ENCODE peak calls at places on chromosomes 11 and 22, in five cellular contexts. W, J, T, D and E are unnamed samples.

GRCh38 chr11:123064268-123064657 is 2.3 kb upstream of the HSPA8 start:
- DNase-seq in T (no peak), W (peak; percentile 4), D (no peak), J (no peak), E (no peak)

GRCh38 chr11:19832901-19833300 is 120.3 kb downstream of the NAV2 start:
- DNase-seq in W (no peak), T (no peak), D (no peak), J (no peak), E (peak; percentile 80)

GRCh38 chr11:85935751-85936150 is 80.6 kb downstream of the CCDC83 start:
- DNase-seq in T (no peak), D (no peak), J (no peak), W (no peak), E (no peak)

GRCh38 chr11:102981324-102981910 is 25.9 kb upstream of the MMP13 start:
- DNase-seq in W (no peak), T (no peak), J (peak; percentile 44), D (no peak), E (no peak)

GRCh38 chr22:29002603-29003002 is 59.0 kb downstream of the C22orf31 start:
- DNase-seq in J (no peak), T (peak; percentile 53), D (no peak), W (no peak), E (no peak)

GRCh38 chr11:86230196-86230813 is 14.2 kb upstream of the EED start:
- DNase-seq in W (no peak), T (no peak), D (no peak), J (no peak), E (no peak)

GRCh38 chr22:38613588-38613987 is 42.6 kb downstream of the FAM227A start:
- DNase-seq in D (no peak), J (no peak), W (no peak), T (no peak), E (no peak)

GRCh38 chr22:35540600-35541253 is at the start of gene RASD2:
- DNase-seq in W (peak; percentile 61), J (peak; percentile 69), T (peak; percentile 61), D (no peak), E (no peak)

GRCh38 chr11:9796276-9796675 is 132.4 kb downstream of the SWAP70 start:
- DNase-seq in T (no peak), D (no peak), W (no peak), J (no peak), E (no peak)

GRCh38 chr11:78660451-78660850 is 85.8 kb upstream of the NARS2 start:
- DNase-seq in J (no peak), W (no peak), T (no peak), D (peak; percentile 45), E (no peak)

GRCh38 chr11:23540101-23540561 is 679.9 kb upstream of the CCDC179 start:
- DNase-seq in T (no peak), D (no peak), J (peak; percentile 60), W (no peak), E (peak; percentile 12)

GRCh38 chr22:44424867-44425351 is 73.1 kb downstream of the RTL6 start:
- DNase-seq in W (no peak), T (no peak), J (no peak), D (peak; percentile 65), E (no peak)

GRCh38 chr11:112085822-112086421 is 634 bp downstream of the TIMM8B start:
- DNase-seq in W (no peak), D (no peak), J (no peak), T (no peak), E (no peak)

GRCh38 chr11:13772223-13773046 is 104.0 kb downstream of the FAR1 start:
- DNase-seq in W (no peak), T (no peak), J (peak; percentile 81), D (no peak), E (peak; percentile 24)

GRCh38 chr11:33065445-33066178 is 26.2 kb downstream of the TCP11L1 start:
- DNase-seq in D (peak; percentile 89), T (peak; percentile 63), J (peak; percentile 86), W (peak; percentile 85), E (peak; percentile 10)

GRCh38 chr22:38956551-38956950 is 858 bp upstream of the APOBEC3A start:
- DNase-seq in D (no peak), T (no peak), W (no peak), J (no peak), E (no peak)

GRCh38 chr11:10459029-10459970 is 4.2 kb downstream of the AMPD3 start:
- DNase-seq in D (peak; percentile 75), J (no peak), T (no peak), W (peak; percentile 63), E (no peak)

GRCh38 chr11:124917115-124917637 is 1.9 kb upstream of the HEPN1 start:
- DNase-seq in D (peak; percentile 39), W (no peak), J (no peak), T (no peak), E (no peak)

GRCh38 chr11:133945087-133945974 is 11.4 kb downstream of the IGSF9B start:
- DNase-seq in D (no peak), W (no peak), T (peak; percentile 79), J (no peak), E (no peak)

GRCh38 chr11:108269583-108269982 is 46.7 kb downstream of the ATM start:
- DNase-seq in W (no peak), J (no peak), D (no peak), T (no peak), E (no peak)

GRCh38 chr11:29452131-29452530 is 564.7 kb downstream of the KCNA4 start:
- DNase-seq in D (no peak), T (no peak), J (no peak), W (no peak), E (no peak)

GRCh38 chr11:3165152-3165705 is at the start of gene OSBPL5:
- DNase-seq in T (peak; percentile 86), J (peak; percentile 81), W (peak; percentile 77), D (peak; percentile 95), E (no peak)

GRCh38 chr11:19444231-19444630 is 203.5 kb upstream of the E2F8 start:
- DNase-seq in T (no peak), J (no peak), D (no peak), W (no peak), E (no peak)

GRCh38 chr11:18749681-18750319 is 23.8 kb upstream of the IGSF22 start:
- DNase-seq in W (no peak), T (no peak), J (no peak), D (no peak), E (peak; percentile 46)

GRCh38 chr11:128884703-128885338 is 6.3 kb upstream of the KCNJ5 start:
- DNase-seq in J (peak; percentile 73), W (peak; percentile 81), T (no peak), D (no peak), E (no peak)

GRCh38 chr22:43337385-43337784 is 5.8 kb downstream of the SCUBE1 start:
- DNase-seq in W (no peak), T (no peak), J (no peak), D (no peak), E (no peak)

GRCh38 chr22:19448076-19448607 is 631 bp upstream of the C22orf39 start:
- DNase-seq in D (no peak), J (peak; percentile 60), T (peak; percentile 40), W (peak; percentile 77), E (no peak)

GRCh38 chr11:61075891-61076290 is 26.4 kb upstream of the CD5 start:
- DNase-seq in D (no peak), T (no peak), W (peak; percentile 53), J (peak; percentile 67), E (peak; percentile 41)

DNA sequence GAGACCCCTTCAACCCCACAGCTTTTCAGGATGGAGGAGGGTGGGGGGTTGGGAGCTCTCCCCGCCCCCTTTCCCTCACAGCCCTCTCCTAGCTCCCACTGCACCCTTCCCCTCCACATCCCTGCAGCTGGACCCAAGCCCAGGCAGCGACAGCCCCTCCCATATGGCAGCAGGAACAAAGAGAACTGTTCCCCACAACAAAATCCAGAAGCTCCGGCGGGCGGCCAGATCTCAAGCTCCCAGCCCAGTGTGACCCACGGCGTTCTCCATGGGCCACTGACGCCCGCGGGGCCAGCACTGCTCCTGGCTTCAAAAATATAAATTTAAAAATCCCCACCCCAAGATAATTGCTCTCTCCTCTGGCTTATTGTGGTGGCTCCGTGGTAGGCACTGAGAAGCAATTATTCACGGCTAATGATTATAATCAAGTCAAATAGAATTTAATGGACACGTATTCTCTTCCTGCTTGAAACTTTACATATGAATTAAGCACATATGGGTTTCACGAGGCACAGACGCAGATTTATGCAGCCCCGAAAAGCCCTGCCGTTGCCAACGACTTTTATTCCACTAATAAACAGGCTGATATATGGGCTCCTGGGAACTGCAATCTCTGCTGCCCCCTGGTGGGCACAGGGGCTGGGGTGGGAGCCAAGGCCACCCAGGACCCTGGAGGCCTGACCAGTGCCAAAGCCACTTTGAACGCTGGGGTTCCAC is 17.6 kb downstream of the MACROD1 start:
- DNase-seq in W (peak; percentile 87), J (peak; percentile 84), T (peak; percentile 93), D (peak; percentile 94), E (no peak)
- H3K4me3 ChIP-seq in W (no peak overlapping the region), J (peak overlapping the region; percentile 25), T (peak overlapping the region; percentile 37), D (no peak overlapping the region), E (peak overlapping the region; percentile 26)

GRCh38 chr11:63915961-63916836 is 765 bp downstream of the RCOR2 start:
- DNase-seq in W (no peak), D (peak; percentile 90), J (peak; percentile 94), T (peak; percentile 70), E (no peak)
- TF ChIP-seq CTCF in W (peak; percentile 35), D (no peak), J (peak; percentile 79), T (peak; percentile 59), E (peak; percentile 62)

DNA sequence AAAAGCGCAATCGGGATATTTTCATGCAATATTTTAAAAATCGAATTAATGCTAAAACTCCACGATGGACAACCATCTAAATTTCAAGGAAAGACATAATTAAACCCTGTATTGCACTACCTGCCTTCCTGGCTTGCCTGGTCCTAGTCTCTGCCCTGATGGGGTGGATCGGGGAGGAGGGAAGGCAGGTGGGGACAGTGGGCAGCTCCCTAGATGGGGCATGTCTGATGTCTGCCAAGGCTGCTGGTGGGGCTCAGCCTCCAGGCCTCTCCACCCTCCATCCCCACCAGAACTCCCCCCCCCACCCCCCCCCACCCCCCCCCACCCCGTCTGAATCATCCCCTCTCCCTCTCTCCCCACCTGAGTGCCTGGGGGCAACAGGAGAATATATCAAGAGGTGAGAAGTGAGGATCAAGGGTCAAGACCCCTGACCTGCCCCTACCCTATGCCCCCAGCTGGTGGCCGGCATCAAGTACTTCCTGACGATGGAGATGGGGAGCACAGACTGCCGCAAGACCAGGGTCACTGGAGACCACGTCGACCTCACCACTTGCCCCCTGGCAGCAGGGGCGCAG is 650 bp downstream of the CST6 start:
- DNase-seq in D (no peak), W (no peak), J (no peak), T (no peak), E (no peak)
- H3K4me3 ChIP-seq in D (no peak overlapping the region), W (no peak overlapping the region), J (no peak overlapping the region), T (no peak overlapping the region), E (no peak overlapping the region)

GRCh38 chr11:5605849-5606248 is 9.4 kb downstream of the TRIM6 start:
- DNase-seq in D (peak; percentile 28), T (no peak), W (no peak), J (no peak), E (peak; percentile 79)
- TF ChIP-seq CTCF in D (no peak), T (no peak), W (no peak), J (no peak), E (no peak)

DNA sequence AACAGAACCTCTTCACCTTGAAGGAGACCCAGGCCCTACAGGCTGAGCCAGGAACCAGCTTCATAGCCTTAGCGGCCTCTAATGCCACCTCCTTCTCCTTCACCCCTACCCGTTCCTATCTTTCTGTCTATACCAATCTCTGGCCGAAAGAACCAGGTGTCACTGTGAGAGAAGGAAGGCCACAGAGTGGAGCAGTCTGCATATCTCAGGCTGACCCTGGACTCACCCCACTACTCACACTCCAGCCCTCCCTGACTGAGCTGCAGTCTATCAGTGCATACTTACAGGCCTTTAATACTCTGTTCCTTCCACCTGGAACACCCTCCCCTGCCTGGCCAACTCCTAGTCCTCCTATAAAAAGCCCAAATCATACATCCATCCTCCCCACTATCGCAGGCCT is 32.7 kb downstream of the ARAP1 start:
- DNase-seq in T (peak; percentile 25), J (no peak), W (no peak), D (no peak), E (no peak)
- H3K4me3 ChIP-seq in T (peak overlapping the region; percentile 72), J (no peak overlapping the region), W (peak overlapping the region; percentile 54), D (no peak overlapping the region), E (no peak overlapping the region)